ENCODE peak calls at places on chromosomes 2 and 18, in nine cellular contexts. M is spleen; Y is ACHN; W is stimulated activated naive CD8-positive, alpha-beta T cell treated with anti-CD3 and anti-CD28 coated beads, Interleukin-15, amount 100 ng/mL, for 72 hours; K is NCI-H446; G is GM12891; P is NCI-H2081; R is A673; I is A549. S is an unnamed sample.

GRCh38 chr2:231714639-231715498 is 6.5 kb downstream of the PTMA start:
- DNase-seq in Y (peak; percentile 66), I (peak; percentile 65), G (no peak), P (peak; percentile 73), M (peak; percentile 90), W (peak; percentile 79), K (peak; percentile 55), R (peak; percentile 79), S (peak; percentile 73)

GRCh38 chr2:240590681-240591111 is 4.2 kb downstream of the CAPN10 start:
- DNase-seq in G (no peak), Y (no peak), R (no peak), K (no peak), W (no peak), M (peak; percentile 66), P (no peak), I (no peak), S (no peak)

GRCh38 chr18:75408554-75409506 is 18.7 kb downstream of the SMIM21 start:
- DNase-seq in P (no peak), R (peak; percentile 48), G (no peak), Y (peak; percentile 92), M (no peak), K (no peak), I (peak; percentile 86), W (peak; percentile 37), S (peak; percentile 96)

GRCh38 chr2:137000790-137001189 is 235.4 kb downstream of the THSD7B start:
- DNase-seq in R (no peak), Y (no peak), G (no peak), M (no peak), I (no peak), P (peak; percentile 69), W (no peak), K (no peak), S (peak; percentile 76)

GRCh38 chr2:241096979-241097378 is 5.1 kb downstream of the MTERF4 start:
- DNase-seq in M (no peak), W (no peak), K (no peak), P (no peak), R (no peak), Y (no peak), G (no peak), I (no peak), S (no peak)

GRCh38 chr2:38806407-38807071 is 28.5 kb downstream of the GEMIN6 start:
- DNase-seq in W (no peak), M (no peak), I (no peak), K (no peak), P (no peak), R (no peak), Y (no peak), G (no peak), S (no peak)

GRCh38 chr2:101858246-101858645 is 133.5 kb upstream of the IL1R2 start:
- DNase-seq in R (no peak), W (no peak), G (no peak), K (no peak), I (no peak), P (no peak), M (no peak), Y (no peak), S (no peak)

GRCh38 chr2:129794116-129794515 is 185.3 kb upstream of the RAB6C start:
- DNase-seq in K (no peak), W (no peak), Y (no peak), I (no peak), P (no peak), R (no peak), G (no peak), M (no peak), S (no peak)

GRCh38 chr18:51006061-51006818 is 23.8 kb upstream of the SMAD4 start:
- DNase-seq in P (no peak), Y (no peak), R (no peak), I (no peak), K (no peak), G (no peak), W (no peak), M (no peak), S (no peak)

GRCh38 chr18:2794159-2794558 is 52.6 kb upstream of the EMILIN2 start:
- DNase-seq in R (no peak), G (no peak), M (no peak), W (no peak), K (no peak), I (no peak), Y (no peak), P (no peak), S (no peak)

GRCh38 chr2:68747413-68747812 is 12.8 kb downstream of the ARHGAP25 start:
- DNase-seq in K (no peak), P (no peak), W (no peak), M (no peak), R (no peak), Y (no peak), G (no peak), I (no peak), S (no peak)

GRCh38 chr2:36371070-36371962 is 15.7 kb downstream of the CRIM1 start:
- DNase-seq in I (peak; percentile 62), K (no peak), M (no peak), G (no peak), Y (peak; percentile 59), R (no peak), W (no peak), P (no peak), S (no peak)

GRCh38 chr2:71696381-71696780 is 243.0 kb downstream of the DYSF start:
- DNase-seq in I (no peak), P (no peak), K (no peak), R (no peak), Y (no peak), G (no peak), W (no peak), M (peak; percentile 47), S (no peak)

GRCh38 chr2:223513771-223514455 is 88.2 kb downstream of the SCG2 start:
- DNase-seq in P (no peak), G (no peak), M (no peak), K (no peak), I (peak; percentile 13), R (no peak), Y (no peak), W (no peak), S (no peak)

GRCh38 chr18:37264956-37265355 is 300.6 kb downstream of the CELF4 start:
- DNase-seq in R (no peak), I (no peak), K (no peak), M (no peak), P (no peak), W (no peak), Y (no peak), G (no peak), S (no peak)

GRCh38 chr2:119521437-119521825 is 2.9 kb downstream of the SCTR start:
- DNase-seq in P (no peak), K (no peak), M (no peak), G (no peak), W (no peak), I (no peak), R (no peak), Y (no peak), S (no peak)

GRCh38 chr2:38792751-38793150 is 14.7 kb downstream of the GEMIN6 start:
- DNase-seq in G (no peak), P (no peak), M (no peak), Y (no peak), R (no peak), W (no peak), I (no peak), K (no peak), S (no peak)

GRCh38 chr2:231190531-231191197 is 7.8 kb upstream of the ARMC9 start:
- DNase-seq in Y (no peak), W (no peak), G (no peak), I (no peak), M (no peak), R (no peak), P (no peak), K (no peak), S (no peak)

GRCh38 chr2:45879406-45879805 is 227.9 kb downstream of the PRKCE start:
- DNase-seq in P (no peak), Y (no peak), W (no peak), K (no peak), I (peak; percentile 13), R (no peak), G (no peak), M (no peak), S (no peak)

GRCh38 chr2:189657867-189658266 is 3.4 kb upstream of the ASNSD1 start:
- DNase-seq in R (no peak), G (peak; percentile 23), P (no peak), I (no peak), Y (no peak), M (peak; percentile 74), K (no peak), W (peak; percentile 45), S (no peak)

GRCh38 chr2:216104691-216105090 is 4.5 kb upstream of the XRCC5 start:
- DNase-seq in Y (no peak), P (no peak), I (no peak), W (no peak), M (no peak), R (no peak), K (no peak), G (no peak), S (no peak)

GRCh38 chr2:239815638-239816035 is 209.5 kb downstream of the NDUFA10 start:
- DNase-seq in I (peak; percentile 7), W (no peak), R (no peak), Y (no peak), P (no peak), G (no peak), K (no peak), M (peak; percentile 21), S (peak; percentile 73)

GRCh38 chr2:182642328-182642727 is 73.7 kb upstream of the DNAJC10 start:
- DNase-seq in P (peak; percentile 48), R (peak; percentile 67), M (peak; percentile 90), I (peak; percentile 63), Y (peak; percentile 42), G (peak; percentile 23), W (no peak), K (peak; percentile 70), S (no peak)